ENCODE peak calls at places on chromosomes 6 and 20, in four cellular contexts. F is ecto neural progenitor cell; L is smooth muscle cell of the brain vasculature; I is activated T-helper 9 cell treated with anti-CD3 and anti-CD28 coated beads, Interleukin-2, amount 50 U/mL, for 16 hours. B is an unnamed sample.

GRCh38 chr6:134537146-134537555 is 219.2 kb upstream of the SGK1 start:
- DNase-seq in L (peak; percentile 29), F (no peak), I (no peak), B (peak; percentile 41)

GRCh38 chr6:150991487-150991886 is 126.0 kb downstream of the MTHFD1L start:
- DNase-seq in L (no peak), F (no peak), I (no peak), B (no peak)

GRCh38 chr6:143059616-143060353 is 904 bp upstream of the AIG1 start:
- DNase-seq in F (no peak), L (no peak), I (peak; percentile 9), B (peak; percentile 6)

GRCh38 chr20:44126445-44126844 is 60.5 kb downstream of the JPH2 start:
- DNase-seq in I (no peak), F (no peak), L (no peak), B (no peak)

GRCh38 chr6:167097770-167098169 is 25.1 kb upstream of the CCR6 start:
- DNase-seq in L (no peak), F (peak; percentile 36), I (no peak), B (no peak)

GRCh38 chr6:106279179-106279578 is 46.4 kb downstream of the ATG5 start:
- DNase-seq in L (no peak), F (no peak), I (no peak), B (no peak)

GRCh38 chr6:14478396-14479225 is 361.0 kb downstream of the CD83 start:
- DNase-seq in F (no peak), I (no peak), L (no peak), B (no peak)

GRCh38 chr6:81792826-81793225 is 40.3 kb upstream of the TENT5A start:
- DNase-seq in L (no peak), F (no peak), I (no peak), B (no peak)

GRCh38 chr6:50128420-50129005 is 78.8 kb upstream of the DEFB112 start:
- DNase-seq in F (no peak), I (no peak), L (no peak), B (no peak)

GRCh38 chr20:62367483-62368302 is 581 bp upstream of the LAMA5 start:
- DNase-seq in I (no peak), L (no peak), F (peak; percentile 79), B (no peak)

GRCh38 chr20:38855356-38855755 is 49.9 kb downstream of the PPP1R16B start:
- DNase-seq in L (no peak), I (no peak), F (no peak), B (no peak)

GRCh38 chr6:145139451-145139850 is 595.9 kb downstream of the EPM2A start:
- DNase-seq in L (no peak), I (no peak), F (no peak), B (no peak)

GRCh38 chr6:149961728-149962425 is 1.9 kb upstream of the ULBP1 start:
- DNase-seq in L (no peak), F (peak; percentile 40), I (no peak), B (no peak)

B was measured in brain pericyte.